ENCODE peak calls at places on chromosomes 12 and 14, in five cellular contexts. Z, L, G, Q and B are unnamed samples.

GRCh38 chr14:77000340-77001235 is 27.9 kb downstream of the IRF2BPL start:
- DNase-seq in L (peak; percentile 80), G (no peak), Z (peak; percentile 62), Q (peak; percentile 55), B (no peak)

GRCh38 chr12:58367041-58367440 is 425.7 kb downstream of the ATP23 start:
- DNase-seq in G (no peak), Q (no peak), Z (no peak), L (no peak), B (no peak)

GRCh38 chr14:24179961-24180726 is 8.3 kb downstream of the REC8 start:
- DNase-seq in G (peak; percentile 80), Z (peak; percentile 59), Q (no peak), L (no peak), B (no peak)

GRCh38 chr12:7411343-7411742 is 32.6 kb downstream of the CD163L1 start:
- DNase-seq in G (no peak), L (no peak), Q (no peak), Z (no peak), B (no peak)

GRCh38 chr12:5690240-5690639 is 254.8 kb downstream of the ANO2 start:
- DNase-seq in Q (no peak), G (no peak), Z (no peak), L (no peak), B (no peak)

GRCh38 chr12:91335724-91336123 is 153.1 kb upstream of the DCN start:
- DNase-seq in Q (no peak), Z (peak; percentile 37), G (no peak), L (no peak), B (no peak)

GRCh38 chr14:91321131-91321530 is 76.6 kb upstream of the GPR68 start:
- DNase-seq in L (no peak), Z (no peak), G (peak; percentile 49), Q (no peak), B (no peak)

GRCh38 chr14:24273422-24273998 is 2.1 kb upstream of the RABGGTA start:
- DNase-seq in Z (no peak), Q (no peak), G (no peak), L (no peak), B (no peak)

GRCh38 chr12:2813573-2814185 is 1.2 kb downstream of the ITFG2 start:
- DNase-seq in Q (no peak), Z (peak; percentile 88), L (no peak), G (no peak), B (no peak)

GRCh38 chr14:100645200-100645985 is 58.2 kb upstream of the BEGAIN start:
- DNase-seq in Z (peak; percentile 93), L (peak; percentile 75), Q (peak; percentile 72), G (no peak), B (peak; percentile 71)

GRCh38 chr14:96797943-96798349 is 764 bp downstream of the VRK1 start:
- DNase-seq in Q (no peak), L (no peak), Z (peak; percentile 25), G (no peak), B (no peak)

GRCh38 chr12:111055181-111055880 is 135.0 kb upstream of the MYL2 start:
- DNase-seq in G (peak; percentile 71), Q (no peak), L (peak; percentile 54), Z (no peak), B (no peak)

GRCh38 chr12:85626031-85626781 is 210.0 kb downstream of the RASSF9 start:
- DNase-seq in Q (no peak), G (no peak), L (no peak), Z (peak; percentile 66), B (no peak)

GRCh38 chr12:101051901-101052550 is 158.0 kb downstream of the SLC5A8 start:
- DNase-seq in L (no peak), Z (peak; percentile 91), G (no peak), Q (no peak), B (no peak)

GRCh38 chr14:74429221-74429691 is 3.2 kb upstream of the SYNDIG1L start:
- DNase-seq in L (peak; percentile 48), Q (no peak), Z (no peak), G (no peak), B (no peak)

GRCh38 chr12:78698747-78699146 is 165.8 kb upstream of the SYT1 start:
- DNase-seq in L (no peak), Z (no peak), G (no peak), Q (no peak), B (no peak)

GRCh38 chr14:104171948-104172347 is 33.6 kb downstream of the KIF26A start:
- DNase-seq in Q (no peak), L (no peak), G (no peak), Z (no peak), B (no peak)

GRCh38 chr14:99137001-99137700 is 134.8 kb downstream of the BCL11B start:
- DNase-seq in G (peak; percentile 31), L (peak; percentile 33), Q (no peak), Z (no peak), B (no peak)

GRCh38 chr14:26870722-26871121 is 272.9 kb upstream of the NOVA1 start:
- DNase-seq in Z (no peak), G (no peak), Q (no peak), L (no peak), B (no peak)

GRCh38 chr14:26873556-26873955 is 275.7 kb upstream of the NOVA1 start:
- DNase-seq in Z (no peak), G (no peak), Q (no peak), L (no peak), B (no peak)

GRCh38 chr14:26870096-26870495 is 272.3 kb upstream of the NOVA1 start:
- DNase-seq in Q (no peak), Z (no peak), G (no peak), L (no peak), B (no peak)

GRCh38 chr14:26872930-26873470 is 275.2 kb upstream of the NOVA1 start:
- DNase-seq in G (no peak), L (no peak), Z (no peak), Q (no peak), B (no peak)

GRCh38 chr14:26872510-26872909 is 274.7 kb upstream of the NOVA1 start:
- DNase-seq in Z (peak; percentile 8), G (no peak), L (no peak), Q (no peak), B (no peak)
- H3K9me3 ChIP-seq in Z (no peaks in the 10 kb centered on the region), G (no peaks in the 10 kb centered on the region), L (no peaks in the 10 kb centered on the region), Q (no peaks in the 10 kb centered on the region), B (no peaks in the 10 kb centered on the region)

DNA sequence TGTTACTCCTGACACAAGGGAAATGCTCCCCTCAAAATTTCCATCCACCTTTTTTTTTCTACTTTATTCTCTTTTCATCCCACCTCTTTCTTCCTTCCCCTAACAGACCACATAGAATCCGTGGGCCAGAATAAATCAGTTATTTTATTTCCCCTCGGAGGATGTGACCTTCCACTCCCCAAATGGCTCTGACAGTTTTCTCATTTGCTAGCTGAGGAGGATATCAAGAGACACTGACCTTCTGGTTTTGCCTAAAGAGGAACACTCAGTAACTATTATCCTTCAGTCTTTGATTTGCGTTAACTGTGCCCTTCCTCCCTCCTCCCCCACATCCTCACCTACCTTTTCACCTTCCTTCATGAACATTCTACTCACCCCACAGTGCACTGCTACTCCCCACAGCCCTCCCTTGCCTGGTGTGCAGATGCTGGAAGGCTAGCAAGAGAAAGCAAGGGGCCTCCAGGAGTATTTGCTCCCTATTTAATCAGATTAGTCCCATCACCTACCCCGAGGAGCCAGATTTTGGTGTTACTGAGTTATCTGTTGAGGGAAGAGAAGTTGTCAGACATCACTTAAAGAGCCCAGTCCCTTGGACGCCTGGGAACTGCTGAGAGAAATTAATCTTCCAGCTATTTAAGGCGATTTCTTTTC is 11.7 kb downstream of the PSMB5 start:
- DNase-seq in Q (no peak), L (no peak), G (no peak), Z (no peak), B (no peak)
- H3K9me3 ChIP-seq in Q (no peaks in the 10 kb centered on the region), L (no peaks in the 10 kb centered on the region), G (no peaks in the 10 kb centered on the region), Z (no peaks in the 10 kb centered on the region), B (no peaks in the 10 kb centered on the region)

GRCh38 chr14:19917955-19918518 is 2.4 kb upstream of the OR4K5 start:
- DNase-seq in L (no peak), Q (no peak), Z (no peak), G (no peak), B (no peak)
- H3K9me3 ChIP-seq in L (no peaks in the 10 kb centered on the region), Q (no peaks in the 10 kb centered on the region), Z (no peaks in the 10 kb centered on the region), G (no peaks in the 10 kb centered on the region), B (no peaks in the 10 kb centered on the region)

GRCh38 chr14:61742383-61742782 is 19.8 kb upstream of the SNAPC1 start:
- DNase-seq in G (no peak), Z (no peak), L (no peak), Q (no peak), B (no peak)

GRCh38 chr14:61749264-61749663 is 13.0 kb upstream of the SNAPC1 start:
- DNase-seq in Z (peak; percentile 41), G (no peak), Q (no peak), L (no peak), B (no peak)

GRCh38 chr14:61739133-61739532 is 23.1 kb upstream of the SNAPC1 start:
- DNase-seq in L (no peak), Q (no peak), Z (no peak), G (no peak), B (no peak)

GRCh38 chr14:61747342-61747741 is 14.9 kb upstream of the SNAPC1 start:
- DNase-seq in L (no peak), Z (peak; percentile 58), G (no peak), Q (no peak), B (no peak)

DNA sequence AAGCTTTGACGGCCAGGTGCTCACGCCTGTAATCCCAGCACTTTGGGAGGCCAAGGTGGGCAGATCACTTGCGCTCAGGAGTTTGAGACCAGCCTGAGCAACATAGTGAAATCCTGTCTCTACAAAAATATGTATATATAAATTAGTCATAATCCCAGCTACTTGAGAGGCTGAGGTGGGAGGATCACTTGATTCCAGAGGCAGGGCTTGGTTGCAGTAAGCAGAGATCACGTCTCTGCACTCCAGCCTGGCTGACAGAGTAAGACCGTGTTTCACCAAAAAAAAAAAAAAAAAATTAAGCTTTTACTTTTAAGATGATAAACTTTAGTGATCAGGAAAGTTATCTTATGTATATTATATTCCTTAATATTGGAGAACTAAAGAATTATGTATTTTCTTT is 18.0 kb upstream of the SNAPC1 start:
- DNase-seq in Z (no peak), Q (no peak), G (peak; percentile 15), L (no peak), B (no peak)
- H3K9me3 ChIP-seq in Z (no peaks in the 10 kb centered on the region), Q (no peaks in the 10 kb centered on the region), G (no peaks in the 10 kb centered on the region), L (no peaks in the 10 kb centered on the region), B (no peaks in the 10 kb centered on the region)

GRCh38 chr12:130646690-130647089 is 69.4 kb downstream of the RIMBP2 start:
- DNase-seq in L (no peak), G (no peak), Q (no peak), Z (no peak), B (no peak)
- H3K9me3 ChIP-seq in L (no peaks in the 10 kb centered on the region), G (no peaks in the 10 kb centered on the region), Q (no peaks in the 10 kb centered on the region), Z (peaks cover 3% of the 10 kb centered on the region), B (no peaks in the 10 kb centered on the region)